ENCODE peak calls at places on chromosome 2, in six cellular contexts. O is neural progenitor cell; U is osteoblast; H is astrocyte of the cerebellum; X is glutamatergic neuron; I is activated CD8-positive, alpha-beta T cell treated with anti-CD3 and anti-CD28 coated beads for 36 hours. A is an unnamed sample.

GRCh38 chr2:29106980-29107388 is 8.2 kb upstream of the CLIP4 start:
- DNase-seq in O (peak; percentile 36), I (no peak), H (no peak), U (no peak), X (no peak), A (peak; percentile 55)

GRCh38 chr2:65389476-65389875 is 42.9 kb downstream of the SPRED2 start:
- DNase-seq in H (no peak), U (no peak), X (no peak), O (no peak), I (no peak), A (no peak)

GRCh38 chr2:66428986-66429612 is 5.8 kb upstream of the MEIS1 start:
- DNase-seq in I (no peak), X (no peak), H (no peak), U (peak; percentile 90), O (peak; percentile 85), A (no peak)

GRCh38 chr2:31888550-31888949 is 122.3 kb downstream of the MEMO1 start:
- DNase-seq in O (no peak), I (no peak), X (no peak), U (no peak), H (no peak), A (no peak)

GRCh38 chr2:30074023-30074422 is 72.8 kb upstream of the YPEL5 start:
- DNase-seq in U (no peak), X (no peak), O (no peak), I (no peak), H (no peak), A (no peak)

GRCh38 chr2:38178556-38179419 is 102.8 kb upstream of the CYP1B1 start:
- DNase-seq in X (no peak), I (no peak), H (no peak), O (no peak), U (no peak), A (no peak)

GRCh38 chr2:114421781-114422180 is 20.7 kb upstream of the DPP10 start:
- DNase-seq in X (no peak), U (no peak), H (no peak), O (no peak), I (no peak), A (no peak)

GRCh38 chr2:30883822-30884221 is 76.6 kb upstream of the CAPN13 start:
- DNase-seq in I (no peak), U (no peak), O (no peak), H (no peak), X (no peak), A (no peak)

GRCh38 chr2:32746554-32747133 is 118.8 kb downstream of the TTC27 start:
- DNase-seq in X (no peak), U (no peak), I (no peak), H (no peak), O (no peak), A (no peak)

GRCh38 chr2:218569038-218569431 is 396 bp downstream of the CNOT9 start:
- DNase-seq in H (peak; percentile 64), O (peak; percentile 79), X (peak; percentile 61), U (peak; percentile 43), I (peak; percentile 81), A (no peak)

GRCh38 chr2:203436496-203436895 is 98.6 kb downstream of the RAPH1 start:
- DNase-seq in H (no peak), U (no peak), X (no peak), I (no peak), O (no peak), A (no peak)

GRCh38 chr2:61187069-61187468 is 25.1 kb downstream of the C2orf74 start:
- DNase-seq in U (no peak), O (no peak), H (no peak), X (no peak), I (no peak), A (no peak)

GRCh38 chr2:20917724-20918572 is 95.0 kb upstream of the LDAH start:
- DNase-seq in I (no peak), X (no peak), H (no peak), O (peak; percentile 18), U (peak; percentile 83), A (no peak)

GRCh38 chr2:118122768-118123335 is 34.6 kb downstream of the INSIG2 start:
- DNase-seq in U (no peak), I (no peak), X (no peak), O (no peak), H (no peak), A (no peak)

GRCh38 chr2:239830066-239830717 is 194.9 kb downstream of the NDUFA10 start:
- DNase-seq in I (no peak), O (no peak), U (no peak), X (no peak), H (no peak), A (no peak)

GRCh38 chr2:238557855-238558435 is 131.2 kb downstream of the ASB1 start:
- DNase-seq in I (no peak), X (no peak), O (no peak), U (no peak), H (no peak), A (no peak)

GRCh38 chr2:65320042-65320711 is 92.5 kb downstream of the ACTR2 start:
- DNase-seq in O (no peak), U (peak; percentile 96), X (no peak), H (peak; percentile 62), I (peak; percentile 48), A (peak; percentile 46)

GRCh38 chr2:42191285-42192009 is 22.3 kb downstream of the EML4 start:
- DNase-seq in I (no peak), O (no peak), U (no peak), X (no peak), H (no peak), A (no peak)

GRCh38 chr2:239365782-239366435 is 34.9 kb downstream of the HDAC4 start:
- DNase-seq in I (no peak), U (no peak), O (no peak), H (no peak), X (no peak), A (no peak)

DNA sequence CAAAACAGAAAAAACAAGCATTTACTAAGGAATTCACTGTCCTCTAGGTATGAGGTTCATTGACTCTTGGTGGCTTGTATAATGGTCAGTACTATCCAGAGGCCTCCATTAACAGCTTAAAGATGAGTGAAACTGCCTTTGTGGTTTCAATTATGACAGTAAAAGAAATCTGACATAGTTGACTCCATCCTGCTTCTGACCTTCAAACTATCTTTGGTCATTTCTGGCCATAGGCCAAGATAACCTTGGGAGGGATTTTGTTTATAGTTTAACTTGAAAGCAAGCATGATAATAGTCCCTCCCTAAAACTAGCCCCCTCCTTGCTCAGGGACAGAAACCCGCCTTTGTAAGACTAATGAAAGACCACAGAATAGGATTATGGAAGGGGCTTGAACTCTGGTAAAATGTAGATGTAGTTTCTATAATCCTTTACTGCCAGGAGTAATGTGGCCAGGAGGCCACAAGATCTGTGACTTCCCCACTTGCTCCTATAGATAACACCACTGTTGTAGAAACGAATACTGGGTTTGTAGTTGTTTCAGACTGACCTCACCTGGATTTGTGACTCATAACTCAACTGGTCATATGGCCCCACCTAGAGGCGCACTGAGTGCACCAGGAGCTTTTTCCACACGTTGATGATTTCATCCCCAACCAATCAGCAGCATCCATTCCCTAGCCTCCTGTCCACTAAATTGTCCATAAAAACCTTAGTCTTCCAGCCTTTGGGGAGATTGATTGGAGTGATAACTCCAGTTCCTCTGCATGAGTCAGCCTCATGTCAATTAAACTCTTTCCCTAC is 8.6 kb upstream of the PLEKHM3 start:
- DNase-seq in U (no peak), I (peak; percentile 74), X (no peak), H (peak; percentile 12), O (peak; percentile 47), A (no peak)
- TF ChIP-seq CTCF in U (peak; percentile 22), I (peak; percentile 36), X (no peak), H (peak; percentile 20), O (peak; percentile 52), A (peak; percentile 4)

DNA sequence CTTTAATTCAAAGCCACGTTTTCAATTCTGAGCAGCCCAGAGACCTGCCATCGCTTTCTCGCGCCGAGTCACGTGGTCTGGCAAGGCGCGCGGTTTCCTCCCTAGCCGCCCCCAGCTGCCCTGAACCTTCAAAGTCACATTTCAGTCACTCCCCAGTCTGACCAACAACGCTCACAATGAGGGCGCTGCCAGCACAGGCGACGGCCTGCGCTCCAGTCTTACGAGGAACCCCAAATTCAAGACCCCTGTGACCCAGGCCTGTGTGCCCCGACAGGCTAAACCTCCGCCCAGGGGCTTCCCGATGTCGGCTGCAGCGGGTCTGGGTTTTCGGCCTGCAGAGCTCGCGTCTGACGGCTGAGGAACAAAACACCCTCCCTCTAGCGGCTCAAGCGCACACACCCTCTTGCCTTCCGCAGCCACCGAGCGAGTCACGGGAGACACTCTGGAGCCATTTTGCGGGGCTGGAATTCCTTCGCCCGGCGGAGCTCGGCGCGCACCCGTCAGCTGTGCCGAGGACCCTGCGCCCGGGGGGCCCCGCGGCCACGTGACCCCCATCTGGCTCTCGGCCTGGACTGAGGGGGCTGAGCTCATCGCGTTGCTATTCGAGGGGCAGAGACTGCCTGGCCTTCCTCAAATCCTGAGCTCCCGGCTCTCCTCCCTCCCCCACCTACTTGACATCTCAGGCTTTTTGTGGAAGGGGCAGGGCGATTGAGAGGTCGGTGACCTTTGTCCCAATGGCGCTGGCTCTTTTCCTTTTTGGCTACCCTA is 69.9 kb upstream of the ITGB6 start:
- DNase-seq in I (peak; percentile 80), H (peak; percentile 83), X (peak; percentile 93), U (peak; percentile 96), O (peak; percentile 93), A (peak; percentile 71)
- TF ChIP-seq CTCF in I (peak; percentile 71), H (peak; percentile 73), X (peak; percentile 53), U (peak; percentile 64), O (peak; percentile 70), A (peak; percentile 60)

DNA sequence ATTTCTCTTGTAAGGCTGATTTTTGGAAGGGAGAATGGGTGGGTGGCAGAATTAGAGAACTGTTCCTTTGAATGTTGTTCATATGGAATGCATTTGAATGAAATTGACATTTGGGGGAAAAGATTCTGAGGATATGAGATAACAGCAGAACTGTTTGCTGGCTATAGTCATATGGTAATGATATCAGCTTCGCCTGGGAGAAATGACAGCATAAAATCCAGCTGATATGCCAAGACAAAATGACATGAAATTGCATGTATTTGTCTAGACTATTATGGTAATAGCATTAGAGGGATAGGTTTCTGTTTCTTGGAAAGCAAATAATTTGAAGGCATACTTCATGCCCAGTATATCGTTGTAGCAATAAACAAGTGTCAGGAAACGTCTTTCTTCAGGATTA is 150.8 kb upstream of the SPATS2L start:
- DNase-seq in I (no peak), H (no peak), X (no peak), U (no peak), O (no peak), A (no peak)
- TF ChIP-seq CTCF in I (no peak), H (no peak), X (no peak), U (no peak), O (no peak), A (no peak)

DNA sequence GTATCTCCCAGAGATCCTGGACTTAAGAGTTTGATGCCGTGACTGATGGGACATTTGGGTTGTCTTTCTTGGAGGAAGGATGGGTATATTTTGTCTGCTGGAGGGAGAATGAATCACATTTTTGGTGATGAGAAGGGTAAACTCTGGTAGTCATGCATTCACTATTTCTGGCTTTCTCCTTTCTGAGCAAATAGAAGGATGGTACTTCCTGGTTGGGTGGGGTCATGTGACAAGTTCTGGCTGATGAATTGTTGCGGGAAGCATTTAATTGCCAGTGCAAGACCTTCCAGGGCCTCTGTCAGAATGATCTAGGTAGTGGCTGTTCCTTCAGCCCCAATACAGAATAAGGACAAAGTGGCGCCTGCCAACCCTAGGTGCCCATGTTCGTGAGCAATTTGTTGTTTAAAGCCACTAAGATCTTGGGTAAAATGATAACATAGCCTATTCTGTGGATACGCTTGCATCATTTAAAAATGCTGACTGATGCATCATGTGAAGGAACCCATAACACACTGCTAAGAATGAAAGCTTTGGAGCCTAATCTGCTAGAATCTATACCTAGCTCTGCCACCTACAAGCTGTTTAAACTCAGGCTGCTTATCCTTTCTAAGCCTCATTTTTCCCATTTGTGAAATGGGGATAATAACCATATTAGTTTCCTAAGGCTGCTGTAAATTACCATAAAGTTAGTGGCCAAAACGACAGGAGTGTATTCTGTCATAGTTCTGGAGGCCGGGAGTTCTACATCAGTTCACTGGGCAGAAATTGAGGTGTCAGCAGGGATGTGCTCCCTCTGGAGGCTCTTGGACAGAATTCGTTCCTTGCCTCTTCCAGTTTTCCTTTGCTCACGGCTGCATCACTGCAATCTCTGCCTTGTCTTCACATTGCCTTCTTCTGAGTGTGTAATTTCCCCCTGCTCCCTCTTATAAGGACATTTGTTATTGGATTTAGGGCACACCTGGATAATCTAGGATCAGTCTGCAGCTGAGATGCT is 281.3 kb downstream of the AGPS start:
- DNase-seq in I (no peak), X (no peak), U (no peak), H (no peak), O (no peak), A (no peak)
- TF ChIP-seq CTCF in I (no peak), X (no peak), U (peak; percentile 22), H (no peak), O (peak; percentile 23), A (peak; percentile 21)

A was measured in AG09319.